ENCODE peak calls at places on chromosomes 16 and 17, in five cellular contexts. Y is naive thymus-derived CD8-positive, alpha-beta T cell; N is Peyer's patch; B is A172; W is stomach. V is an unnamed sample.

GRCh38 chr17:31389673-31390381 is 1.6 kb upstream of the RAB11FIP4 start:
- DNase-seq in Y (no peak), N (no peak), B (no peak), W (peak), V (no peak)

GRCh38 chr17:64496786-64497564 is at the start of gene POLG2:
- DNase-seq in Y (peak), N (peak), B (peak), W (peak), V (peak)

GRCh38 chr17:6163632-6164319 is 93.6 kb downstream of the WSCD1 start:
- DNase-seq in Y (no peak), N (no peak), B (no peak), W (no peak), V (peak)

GRCh38 chr17:30922235-30922993 is 669 bp downstream of the ADAP2 start:
- DNase-seq in Y (no peak), N (no peak), B (no peak), W (no peak), V (no peak)

GRCh38 chr17:17751996-17752821 is 71.0 kb downstream of the RAI1 start:
- DNase-seq in Y (peak), N (peak), B (peak), W (peak), V (peak)

GRCh38 chr16:50152386-50152806 is 710 bp upstream of the TENT4B start:
- DNase-seq in Y (no peak), N (peak), B (peak), W (peak), V (no peak)

GRCh38 chr17:8154608-8155152 is 2.5 kb upstream of the PER1 start:
- DNase-seq in Y (no peak), N (no peak), B (no peak), W (no peak), V (no peak)

GRCh38 chr17:17342242-17342945 is 39.2 kb downstream of the NT5M start:
- DNase-seq in Y (no peak), N (no peak), B (no peak), W (peak), V (no peak)

GRCh38 chr17:44424828-44425463 is 35.5 kb upstream of the ITGA2B start:
- DNase-seq in Y (no peak), N (no peak), B (no peak), W (no peak), V (no peak)

GRCh38 chr16:12455287-12455798 is 348.3 kb downstream of the CPPED1 start:
- DNase-seq in Y (no peak), N (peak), B (peak), W (peak), V (peak)

GRCh38 chr17:78132086-78132676 is 1.6 kb downstream of the TMC8 start:
- DNase-seq in Y (peak), N (peak), B (no peak), W (peak), V (no peak)